ENCODE peak calls at places on chromosomes 5 and 9, in nine cellular contexts. A is HepG2, Y is ovary, L is transverse colon, N is tibial artery, Q is astrocyte, Z is heart left ventricle, J is colonic mucosa, S is BJ. O is an unnamed sample.

GRCh38 chr5:138981606-138982005 is 106.5 kb upstream of the LRRTM2 start:
- DNase-seq in Z (no peak), J (no peak), S (no peak), L (no peak), N (no peak), Q (peak; percentile 49), A (no peak), Y (no peak), O (no peak)

GRCh38 chr5:15995206-15996052 is 184.2 kb downstream of the MARCHF11 start:
- DNase-seq in S (no peak), Z (no peak), Y (no peak), L (no peak), Q (peak; percentile 21), A (peak; percentile 5), J (no peak), N (no peak), O (no peak)

GRCh38 chr5:151019331-151019730 is 1.1 kb upstream of the GPX3 start:
- DNase-seq in Z (no peak), J (no peak), Y (no peak), A (no peak), N (peak; percentile 22), S (no peak), L (no peak), Q (no peak), O (no peak)

GRCh38 chr5:178320281-178320855 is 87.8 kb upstream of the PHYKPL start:
- DNase-seq in Z (no peak), N (no peak), J (no peak), Y (no peak), Q (no peak), A (no peak), S (no peak), L (no peak), O (no peak)

GRCh38 chr9:93079371-93079770 is 16.6 kb upstream of the CARD19 start:
- DNase-seq in S (no peak), Z (no peak), L (peak; percentile 2), A (no peak), Y (peak; percentile 5), N (peak; percentile 12), J (no peak), Q (no peak), O (no peak)

GRCh38 chr9:32644698-32645097 is 9.2 kb upstream of the TAF1L start:
- DNase-seq in Q (peak; percentile 100), A (no peak), Z (no peak), L (no peak), N (no peak), J (no peak), Y (no peak), S (peak; percentile 12), O (no peak)

GRCh38 chr9:108885643-108886348 is 23.7 kb downstream of the ACTL7A start:
- DNase-seq in N (no peak), S (no peak), Z (no peak), L (peak; percentile 28), Q (peak; percentile 62), A (peak; percentile 100), Y (peak; percentile 88), J (peak; percentile 42), O (no peak)

GRCh38 chr5:28344803-28345433 is 1306.5 kb upstream of the CDH9 start:
- DNase-seq in J (no peak), A (peak; percentile 35), L (no peak), Q (peak; percentile 18), Y (no peak), N (no peak), S (no peak), Z (no peak), O (no peak)

GRCh38 chr9:76403352-76403751 is 9.1 kb upstream of the RFK start:
- DNase-seq in Y (no peak), N (no peak), Z (no peak), J (no peak), A (peak; percentile 64), S (peak; percentile 47), L (no peak), Q (peak; percentile 77), O (no peak)

GRCh38 chr5:169160405-169160901 is 140.5 kb downstream of the SLIT3 start:
- DNase-seq in N (peak; percentile 61), Q (peak; percentile 91), A (no peak), J (no peak), L (no peak), S (no peak), Z (no peak), Y (no peak), O (no peak)

GRCh38 chr5:135147294-135148090 is 113.5 kb upstream of the PITX1 start:
- DNase-seq in Y (no peak), A (no peak), Q (no peak), J (no peak), N (no peak), S (no peak), L (no peak), Z (no peak), O (no peak)

GRCh38 chr5:74056789-74057164 is 430.8 kb downstream of the ARHGEF28 start:
- DNase-seq in N (no peak), Z (no peak), S (no peak), Q (peak; percentile 23), L (peak; percentile 36), J (peak; percentile 36), Y (no peak), A (peak; percentile 9), O (no peak)

GRCh38 chr5:31131381-31131811 is 62.1 kb upstream of the CDH6 start:
- DNase-seq in Z (no peak), J (no peak), Y (no peak), N (no peak), L (no peak), S (no peak), Q (peak; percentile 62), A (no peak), O (no peak)

GRCh38 chr5:139725073-139725830 is 70.4 kb upstream of the PSD2 start:
- DNase-seq in L (no peak), Q (peak; percentile 65), Z (peak; percentile 80), A (peak; percentile 77), J (peak; percentile 40), Y (peak; percentile 54), S (peak; percentile 54), N (peak; percentile 74), O (no peak)

GRCh38 chr5:176697929-176698520 is 50.7 kb downstream of the TSPAN17 start:
- DNase-seq in Y (no peak), Q (no peak), J (no peak), Z (peak; percentile 6), L (no peak), A (no peak), N (no peak), S (no peak), O (no peak)

GRCh38 chr5:2686725-2687124 is 64.8 kb downstream of the IRX2 start:
- DNase-seq in N (no peak), Z (no peak), Y (no peak), J (no peak), L (no peak), Q (no peak), S (no peak), A (no peak), O (no peak)

DNA sequence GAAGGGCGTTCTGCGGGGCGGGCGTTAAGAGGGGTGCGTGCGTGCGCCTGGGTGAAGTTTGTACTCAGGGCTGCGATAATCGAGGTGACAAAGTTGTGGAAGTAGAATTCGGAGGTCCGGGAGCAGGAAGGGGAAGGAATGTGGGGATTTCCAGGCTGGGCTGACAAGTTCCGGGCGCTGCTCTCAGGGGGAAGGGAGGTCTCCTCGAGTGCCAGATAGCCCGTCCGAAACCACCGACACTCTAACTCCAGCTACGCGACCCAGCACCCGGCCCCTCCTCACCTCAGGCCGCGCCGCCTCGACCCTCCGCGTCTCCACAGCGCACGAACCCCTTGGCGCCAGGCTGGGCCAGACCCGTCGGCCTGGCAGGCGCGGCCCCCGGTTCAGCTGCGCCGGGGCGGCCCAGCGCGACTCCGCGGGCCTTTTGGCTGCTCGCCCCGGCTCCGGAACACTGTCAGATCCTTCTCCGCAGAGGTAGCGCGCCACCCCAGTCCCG is at the start of gene IL6ST:
- DNase-seq in A (peak; percentile 46), Q (peak; percentile 70), N (peak; percentile 64), J (peak; percentile 69), S (peak; percentile 26), L (peak; percentile 60), Z (peak; percentile 75), Y (no peak), O (peak; percentile 74)
- TF ChIP-seq CTCF in A (no peak), Q (no peak), N (no peak), J (no peak), S (no peak), L (no peak), Z (no peak), Y (no peak), O (no peak)

GRCh38 chr9:92059669-92060068 is 55.5 kb downstream of the SPTLC1 start:
- DNase-seq in Z (no peak), L (peak; percentile 18), N (no peak), A (no peak), J (peak; percentile 42), Y (no peak), S (no peak), Q (no peak), O (no peak)

GRCh38 chr9:92055624-92056023 is 59.6 kb downstream of the SPTLC1 start:
- DNase-seq in L (no peak), Q (no peak), Y (no peak), A (no peak), J (no peak), Z (no peak), S (no peak), N (no peak), O (no peak)

GRCh38 chr9:92061184-92061583 is 54.0 kb downstream of the SPTLC1 start:
- DNase-seq in Q (no peak), J (no peak), Y (no peak), L (no peak), Z (no peak), N (no peak), A (no peak), S (no peak), O (no peak)

GRCh38 chr9:92064711-92065110 is 50.5 kb downstream of the SPTLC1 start:
- DNase-seq in S (no peak), Z (no peak), J (no peak), Q (peak; percentile 83), Y (no peak), N (no peak), A (no peak), L (no peak), O (no peak)

DNA sequence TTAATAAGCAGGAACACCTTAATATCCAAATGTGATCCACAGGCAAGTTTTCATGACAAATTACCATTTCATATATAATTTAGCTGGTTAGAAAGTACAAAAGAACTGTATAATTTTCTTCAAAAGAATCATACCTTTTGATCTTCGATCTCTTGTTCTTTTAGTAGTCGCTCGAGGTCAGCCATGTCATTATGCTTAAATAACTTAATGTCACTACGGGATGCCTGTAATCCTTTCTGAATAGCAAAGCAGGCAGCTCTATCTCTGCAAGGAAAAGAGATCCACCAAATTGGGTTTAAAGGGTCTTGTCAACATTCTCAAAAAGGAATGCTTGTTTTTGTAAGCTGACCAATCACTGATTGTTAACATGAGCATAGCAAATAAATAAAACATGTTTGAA is 56.2 kb downstream of the SPTLC1 start:
- DNase-seq in N (no peak), S (no peak), Y (no peak), L (no peak), J (no peak), Q (no peak), Z (no peak), A (no peak), O (no peak)
- H3K36me3 ChIP-seq in N (peaks cover 36% of the 10 kb centered on the region), S (peaks cover 5% of the 10 kb centered on the region), Y (no peaks in the 10 kb centered on the region), L (no peaks in the 10 kb centered on the region), J (peaks cover 10% of the 10 kb centered on the region), Q (peaks cover 17% of the 10 kb centered on the region), Z (peaks cover 48% of the 10 kb centered on the region), A (peaks cover 8% of the 10 kb centered on the region), O (peaks cover 19% of the 10 kb centered on the region)

GRCh38 chr9:17580119-17580518 is 1.3 kb downstream of the SH3GL2 start:
- DNase-seq in A (no peak), J (no peak), Y (no peak), S (no peak), Z (no peak), N (no peak), L (no peak), Q (no peak), O (no peak)
- H3K4me3 ChIP-seq in A (no peak overlapping the region), J (no peak overlapping the region), Y (no peak overlapping the region), S (no peak overlapping the region), Z (no peak overlapping the region), N (no peak overlapping the region), L (no peak overlapping the region), Q (no peak overlapping the region), O (no peak overlapping the region)

GRCh38 chr5:179343902-179344300 is 1.4 kb downstream of the ADAMTS2 start:
- DNase-seq in J (peak; percentile 25), Z (no peak), Q (no peak), Y (peak; percentile 28), S (no peak), L (peak; percentile 21), N (no peak), A (no peak), O (no peak)
- TF ChIP-seq CTCF in J (no peak), Z (peak; percentile 28), Q (no peak), Y (peak; percentile 50), S (peak; percentile 80), L (peak; percentile 31), N (peak; percentile 63), A (no peak), O (no peak)